ENCODE peak calls at places on chromosomes 5 and 9, in seven cellular contexts. One of them, this sample, is unnamed.
A peak's percentile ranks its signal among the peaks of the same experiment; 100 is the strongest.

GRCh38 chr9:115374724-115375268 is 256.8 kb upstream of the TNC start:
- DNase-seq in MM.1S: no peak
- DNase-seq in keratinocyte: peak; percentile 52
- DNase-seq in GM23248: no peak
- DNase-seq in H1: no peak
- DNase-seq in A673: no peak
- DNase-seq in astrocyte: no peak
- DNase-seq in this sample: peak; percentile 35

GRCh38 chr5:149747833-149748366 is 17.8 kb downstream of the PPARGC1B start:
- DNase-seq in MM.1S: no peak
- DNase-seq in keratinocyte: no peak
- DNase-seq in GM23248: no peak
- DNase-seq in H1: no peak
- DNase-seq in A673: no peak
- DNase-seq in astrocyte: no peak
- DNase-seq in this sample: peak; percentile 45

GRCh38 chr9:70553718-70554673 is 139.5 kb upstream of the KLF9 start:
- DNase-seq in MM.1S: no peak
- DNase-seq in keratinocyte: no peak
- DNase-seq in GM23248: peak; percentile 83
- DNase-seq in H1: peak; percentile 54
- DNase-seq in A673: peak; percentile 21
- DNase-seq in astrocyte: peak; percentile 87
- DNase-seq in this sample: peak; percentile 80

GRCh38 chr5:27476356-27476988 is 438.1 kb upstream of the CDH9 start:
- DNase-seq in MM.1S: no peak
- DNase-seq in keratinocyte: no peak
- DNase-seq in GM23248: no peak
- DNase-seq in H1: no peak
- DNase-seq in A673: no peak
- DNase-seq in astrocyte: no peak
- DNase-seq in this sample: no peak

GRCh38 chr5:115295775-115296129 is 702 bp downstream of the CCDC112 start:
- DNase-seq in MM.1S: no peak
- DNase-seq in keratinocyte: no peak
- DNase-seq in GM23248: no peak
- DNase-seq in H1: no peak
- DNase-seq in A673: no peak
- DNase-seq in astrocyte: no peak
- DNase-seq in this sample: no peak

GRCh38 chr9:73162987-73163763 is 11.5 kb downstream of the ANXA1 start:
- DNase-seq in MM.1S: no peak
- DNase-seq in keratinocyte: no peak
- DNase-seq in GM23248: peak; percentile 39
- DNase-seq in H1: no peak
- DNase-seq in A673: no peak
- DNase-seq in astrocyte: no peak
- DNase-seq in this sample: peak; percentile 64

GRCh38 chr5:142408536-142409252 is 83.9 kb upstream of the SPRY4 start:
- DNase-seq in MM.1S: no peak
- DNase-seq in keratinocyte: no peak
- DNase-seq in GM23248: no peak
- DNase-seq in H1: no peak
- DNase-seq in A673: no peak
- DNase-seq in astrocyte: no peak
- DNase-seq in this sample: no peak

GRCh38 chr5:14721990-14722656 is 57.6 kb downstream of the OTULIN start:
- DNase-seq in MM.1S: no peak
- DNase-seq in keratinocyte: no peak
- DNase-seq in GM23248: peak; percentile 60
- DNase-seq in H1: no peak
- DNase-seq in A673: no peak
- DNase-seq in astrocyte: peak; percentile 8
- DNase-seq in this sample: no peak

GRCh38 chr5:56595561-56595960 is 219.8 kb upstream of the MAP3K1 start:
- DNase-seq in MM.1S: no peak
- DNase-seq in keratinocyte: no peak
- DNase-seq in GM23248: no peak
- DNase-seq in H1: no peak
- DNase-seq in A673: no peak
- DNase-seq in astrocyte: peak; percentile 16
- DNase-seq in this sample: no peak

GRCh38 chr9:6788175-6789016 is 30.6 kb downstream of the KDM4C start:
- DNase-seq in MM.1S: no peak
- DNase-seq in keratinocyte: no peak
- DNase-seq in GM23248: peak; percentile 82
- DNase-seq in H1: no peak
- DNase-seq in A673: peak; percentile 32
- DNase-seq in astrocyte: peak; percentile 49
- DNase-seq in this sample: peak; percentile 31

GRCh38 chr9:137433916-137434431 is 7.2 kb downstream of the ENTPD8 start:
- DNase-seq in MM.1S: no peak
- DNase-seq in keratinocyte: no peak
- DNase-seq in GM23248: no peak
- DNase-seq in H1: no peak
- DNase-seq in A673: no peak
- DNase-seq in astrocyte: no peak
- DNase-seq in this sample: no peak

GRCh38 chr5:157858527-157859226 is at the start of gene CLINT1:
- DNase-seq in MM.1S: peak; percentile 91
- DNase-seq in keratinocyte: no peak
- DNase-seq in GM23248: peak; percentile 97
- DNase-seq in H1: peak; percentile 92
- DNase-seq in A673: peak; percentile 91
- DNase-seq in astrocyte: peak; percentile 63
- DNase-seq in this sample: peak; percentile 84

GRCh38 chr5:179387151-179388110 is 42.2 kb upstream of the ADAMTS2 start:
- DNase-seq in MM.1S: no peak
- DNase-seq in keratinocyte: no peak
- DNase-seq in GM23248: no peak
- DNase-seq in H1: peak; percentile 27
- DNase-seq in A673: no peak
- DNase-seq in astrocyte: no peak
- DNase-seq in this sample: no peak

GRCh38 chr9:83281306-83282255 is 218.6 kb upstream of the RASEF start:
- DNase-seq in MM.1S: no peak
- DNase-seq in keratinocyte: peak; percentile 28
- DNase-seq in GM23248: peak; percentile 73
- DNase-seq in H1: no peak
- DNase-seq in A673: peak; percentile 66
- DNase-seq in astrocyte: peak; percentile 76
- DNase-seq in this sample: peak; percentile 57

DNA sequence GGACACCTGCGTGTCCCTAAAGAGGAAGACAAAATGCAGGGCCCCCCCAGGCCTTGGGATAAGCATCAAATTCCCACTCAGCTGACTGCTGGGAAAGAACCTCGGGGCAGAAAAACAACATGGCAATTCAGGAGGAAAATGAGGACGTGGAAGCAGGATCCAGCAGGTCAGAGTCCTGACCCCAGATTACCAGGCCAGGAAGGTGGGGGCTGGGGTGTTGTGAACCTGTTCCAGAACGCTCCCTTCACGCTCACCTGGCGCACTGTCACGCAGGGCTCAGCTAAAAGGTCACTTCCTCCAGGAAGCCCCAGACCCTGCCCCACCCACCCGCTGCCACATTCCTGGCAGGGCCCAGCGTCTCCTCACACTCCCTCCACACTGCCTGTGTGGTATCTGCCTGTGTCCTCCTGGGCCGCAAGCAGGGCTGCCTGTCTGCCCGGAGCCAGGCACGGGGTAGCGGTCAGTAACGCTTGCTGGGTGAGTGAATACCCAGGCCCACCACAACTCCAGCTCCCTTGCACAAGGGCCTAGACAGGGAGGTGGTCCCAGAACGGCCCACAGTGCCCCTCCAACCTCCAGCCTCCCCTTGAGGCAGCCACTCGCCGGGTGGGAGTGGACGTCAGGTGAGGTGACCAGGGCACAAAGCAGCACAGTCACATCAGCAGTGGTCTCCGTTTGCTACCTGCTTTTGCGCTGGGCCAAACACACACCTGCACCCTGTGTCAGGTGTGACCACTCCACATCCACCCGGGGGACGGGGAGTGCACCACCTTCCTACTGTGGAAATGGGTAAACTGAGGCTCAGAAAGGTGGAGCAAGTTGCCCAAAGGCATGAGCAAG is 18.1 kb downstream of the VAV2 start:
- DNase-seq in MM.1S: no peak
- DNase-seq in keratinocyte: no peak
- DNase-seq in GM23248: no peak
- DNase-seq in H1: no peak
- DNase-seq in A673: no peak
- DNase-seq in astrocyte: no peak
- DNase-seq in this sample: no peak
- H3K4me1 ChIP-seq in MM.1S: no peaks in the 10 kb centered on the region
- H3K4me1 ChIP-seq in keratinocyte: peaks cover 15% of the 10 kb centered on the region
- H3K4me1 ChIP-seq in GM23248: peaks cover 1% of the 10 kb centered on the region
- H3K4me1 ChIP-seq in H1: peaks cover 33% of the 10 kb centered on the region
- H3K4me1 ChIP-seq in A673: no peaks in the 10 kb centered on the region
- H3K4me1 ChIP-seq in astrocyte: peaks cover 7% of the 10 kb centered on the region
- H3K4me1 ChIP-seq in this sample: peaks cover 13% of the 10 kb centered on the region

GRCh38 chr9:77013186-77013931 is 6.1 kb upstream of the FOXB2 start:
- DNase-seq in MM.1S: no peak
- DNase-seq in keratinocyte: no peak
- DNase-seq in GM23248: no peak
- DNase-seq in H1: no peak
- DNase-seq in A673: no peak
- DNase-seq in astrocyte: no peak
- DNase-seq in this sample: no peak
- TF ChIP-seq EZH2 in MM.1S: no peak
- TF ChIP-seq EZH2 in keratinocyte: no peak
- TF ChIP-seq EZH2 in GM23248: peak; percentile 60
- TF ChIP-seq EZH2 in H1: no peak
- TF ChIP-seq EZH2 in A673: peak; percentile 32
- TF ChIP-seq EZH2 in astrocyte: no peak
- TF ChIP-seq EZH2 in this sample: no peak

DNA sequence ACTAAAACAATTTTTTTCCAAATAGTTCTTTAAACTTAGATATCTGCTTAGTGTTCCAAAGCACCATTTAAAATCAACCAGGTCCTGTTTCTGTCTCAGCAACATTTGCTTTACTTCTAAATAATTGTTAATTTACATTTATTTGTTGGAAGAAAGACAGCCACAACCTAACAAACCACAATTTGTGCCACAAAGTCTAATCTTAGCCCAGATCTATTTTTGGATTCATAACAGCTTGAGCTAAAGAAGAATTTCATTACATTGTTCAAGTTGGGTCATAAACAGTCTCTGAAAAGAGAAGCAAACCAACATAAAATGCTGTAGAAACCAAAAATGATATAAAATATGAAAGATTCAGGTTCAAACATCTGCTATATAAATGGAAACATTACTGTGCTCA is 24.4 kb downstream of the MLLT3 start:
- DNase-seq in MM.1S: peak; percentile 30
- DNase-seq in keratinocyte: no peak
- DNase-seq in GM23248: no peak
- DNase-seq in H1: no peak
- DNase-seq in A673: no peak
- DNase-seq in astrocyte: no peak
- DNase-seq in this sample: no peak
- H3K4me1 ChIP-seq in MM.1S: peaks cover 25% of the 10 kb centered on the region
- H3K4me1 ChIP-seq in keratinocyte: peaks cover 11% of the 10 kb centered on the region
- H3K4me1 ChIP-seq in GM23248: peaks cover 39% of the 10 kb centered on the region
- H3K4me1 ChIP-seq in H1: no peaks in the 10 kb centered on the region
- H3K4me1 ChIP-seq in A673: peaks cover 35% of the 10 kb centered on the region
- H3K4me1 ChIP-seq in astrocyte: peaks cover 11% of the 10 kb centered on the region
- H3K4me1 ChIP-seq in this sample: no peaks in the 10 kb centered on the region

GRCh38 chr5:22615964-22616363 is 237.2 kb downstream of the CDH12 start:
- DNase-seq in MM.1S: no peak
- DNase-seq in keratinocyte: no peak
- DNase-seq in GM23248: no peak
- DNase-seq in H1: no peak
- DNase-seq in A673: no peak
- DNase-seq in astrocyte: no peak
- DNase-seq in this sample: no peak
- TF ChIP-seq EZH2 in MM.1S: no peak
- TF ChIP-seq EZH2 in keratinocyte: no peak
- TF ChIP-seq EZH2 in GM23248: no peak
- TF ChIP-seq EZH2 in H1: no peak
- TF ChIP-seq EZH2 in A673: no peak
- TF ChIP-seq EZH2 in astrocyte: no peak
- TF ChIP-seq EZH2 in this sample: no peak